ENCODE peak calls at places on chromosome 20, in four cellular contexts. A is activated CD4-positive, alpha-beta T cell treated with anti-CD3 and anti-CD28 coated beads for 24 hours; G is AG04450; U is uterus. N is an unnamed sample.

GRCh38 chr20:59163641-59164530 is at the start of gene ZNF831:
- DNase-seq in G (no peak), U (no peak), A (no peak), N (no peak)

GRCh38 chr20:51946581-51946980 is 144.3 kb upstream of the SALL4 start:
- DNase-seq in G (no peak), U (no peak), A (no peak), N (no peak)

GRCh38 chr20:4812641-4813075 is 90.9 kb downstream of the PRND start:
- DNase-seq in G (no peak), U (no peak), A (no peak), N (no peak)

GRCh38 chr20:36155991-36156390 is 1.5 kb downstream of the EPB41L1 start:
- DNase-seq in A (no peak), G (no peak), U (no peak), N (no peak)

GRCh38 chr20:44730441-44730840 is 15.2 kb upstream of the KCNK15 start:
- DNase-seq in G (no peak), A (no peak), U (no peak), N (peak; percentile 74)

GRCh38 chr20:4120921-4121321 is 105.6 kb upstream of the RNF24 start:
- DNase-seq in U (no peak), G (no peak), A (no peak), N (no peak)

GRCh38 chr20:9025643-9026042 is 43.2 kb upstream of the PLCB4 start:
- DNase-seq in A (no peak), U (no peak), G (no peak), N (peak; percentile 16)

GRCh38 chr20:31652917-31653385 is 15.2 kb downstream of the COX4I2 start:
- DNase-seq in U (no peak), A (no peak), G (no peak), N (no peak)

GRCh38 chr20:33681728-33682353 is 4.3 kb downstream of the E2F1 start:
- DNase-seq in A (no peak), G (no peak), U (no peak), N (no peak)

GRCh38 chr20:1391640-1392442 is 1.0 kb downstream of the FKBP1A start:
- DNase-seq in G (no peak), A (no peak), U (no peak), N (peak; percentile 59)

GRCh38 chr20:62117362-62117646 is 5.0 kb upstream of the LSM14B start:
- DNase-seq in A (no peak), U (no peak), G (no peak), N (no peak)

GRCh38 chr20:61701401-61701800 is 364.3 kb downstream of the TAF4 start:
- DNase-seq in A (no peak), U (no peak), G (no peak), N (no peak)

GRCh38 chr20:40952231-40952630 is 76.4 kb upstream of the TOP1 start:
- DNase-seq in U (no peak), G (no peak), A (no peak), N (no peak)

GRCh38 chr20:34581341-34582189 is 23.0 kb downstream of the MAP1LC3A start:
- DNase-seq in G (no peak), U (no peak), A (no peak), N (no peak)

GRCh38 chr20:21808863-21809664 is 103.6 kb downstream of the PAX1 start:
- DNase-seq in A (no peak), U (no peak), G (no peak), N (peak; percentile 50)

GRCh38 chr20:24934716-24935115 is 14.4 kb upstream of the CST7 start:
- DNase-seq in G (no peak), A (no peak), U (no peak), N (no peak)

GRCh38 chr20:48697845-48698491 is 129.8 kb downstream of the PREX1 start:
- DNase-seq in U (no peak), A (no peak), G (peak; percentile 52), N (peak; percentile 55)

GRCh38 chr20:16758459-16759160 is 10.5 kb downstream of the OTOR start:
- DNase-seq in A (no peak), G (no peak), U (no peak), N (no peak)

GRCh38 chr20:38589967-38590681 is 9.1 kb downstream of the ADIG start:
- DNase-seq in U (no peak), G (no peak), A (no peak), N (no peak)

GRCh38 chr20:44217342-44218092 is 6.9 kb upstream of the OSER1 start:
- DNase-seq in G (peak; percentile 46), U (peak; percentile 36), A (peak; percentile 48), N (peak; percentile 87)

GRCh38 chr20:14860410-14860814 is 523.0 kb upstream of the FLRT3 start:
- DNase-seq in G (no peak), U (peak; percentile 29), A (no peak), N (no peak)

GRCh38 chr20:45781391-45781931 is 10.2 kb downstream of the WFDC3 start:
- DNase-seq in G (peak; percentile 83), U (no peak), A (no peak), N (no peak)

GRCh38 chr20:37179671-37180524 is 550 bp upstream of the MROH8 start:
- DNase-seq in G (no peak), U (no peak), A (no peak), N (peak; percentile 24)

GRCh38 chr20:52972190-52972937 is at the start of gene TSHZ2:
- DNase-seq in A (peak; percentile 34), G (no peak), U (peak; percentile 50), N (peak; percentile 14)